ENCODE peak calls at places on chromosomes 5 and 9, in six cellular contexts. T is K562, E is SK-N-SH, F is H1, Y is HepG2, G is GM12878. W is an unnamed sample.

GRCh38 chr5:139738193-139738592 is 57.4 kb upstream of the PSD2 start:
- DNase-seq in T (no peak), E (no peak), F (no peak), Y (no peak), G (no peak), W (no peak)

GRCh38 chr9:106892632-106893031 is 29.7 kb downstream of the ZNF462 start:
- DNase-seq in T (no peak), E (peak; percentile 48), F (peak; percentile 83), Y (peak; percentile 23), G (no peak), W (no peak)

GRCh38 chr9:100474082-100474949 is 1.4 kb downstream of the TMEFF1 start:
- DNase-seq in T (no peak), E (peak; percentile 42), F (no peak), Y (no peak), G (no peak), W (no peak)

GRCh38 chr9:27204578-27204977 is 92.4 kb downstream of the EQTN start:
- DNase-seq in T (no peak), E (no peak), F (no peak), Y (no peak), G (no peak), W (no peak)

GRCh38 chr9:98181746-98182068 is 10.7 kb downstream of the CORO2A start:
- DNase-seq in T (no peak), E (no peak), F (no peak), Y (no peak), G (no peak), W (no peak)

GRCh38 chr5:53438486-53439472 is 41.6 kb upstream of the FST start:
- DNase-seq in T (no peak), E (no peak), F (no peak), Y (no peak), G (no peak), W (no peak)

GRCh38 chr9:82124090-82124489 is 135.5 kb downstream of the SPATA31D1 start:
- DNase-seq in T (no peak), E (no peak), F (no peak), Y (no peak), G (no peak), W (no peak)

GRCh38 chr9:68750179-68750685 is 45.2 kb downstream of the PIP5K1B start:
- DNase-seq in T (no peak), E (no peak), F (no peak), Y (no peak), G (no peak), W (no peak)

GRCh38 chr9:6564868-6565267 is 80.7 kb downstream of the GLDC start:
- DNase-seq in T (no peak), E (no peak), F (no peak), Y (no peak), G (no peak), W (no peak)

GRCh38 chr5:88143693-88144218 is 124.9 kb downstream of the TMEM161B start:
- DNase-seq in T (no peak), E (no peak), F (no peak), Y (no peak), G (no peak), W (no peak)

GRCh38 chr9:5920860-5921328 is 30.2 kb downstream of the MLANA start:
- DNase-seq in T (no peak), E (no peak), F (no peak), Y (no peak), G (peak; percentile 66), W (no peak)

GRCh38 chr5:86997501-86997900 is 270.2 kb upstream of the RASA1 start:
- DNase-seq in T (no peak), E (no peak), F (no peak), Y (no peak), G (no peak), W (no peak)

GRCh38 chr5:159451197-159452052 is 121.1 kb upstream of the IL12B start:
- DNase-seq in T (no peak), E (no peak), F (no peak), Y (no peak), G (no peak), W (no peak)

GRCh38 chr9:105053209-105053652 is 125.3 kb upstream of the ABCA1 start:
- DNase-seq in T (peak; percentile 7), E (no peak), F (no peak), Y (no peak), G (peak; percentile 15), W (peak; percentile 70)

GRCh38 chr5:160312139-160312959 is at the start of gene CCNJL:
- DNase-seq in T (peak; percentile 12), E (peak; percentile 100), F (no peak), Y (peak; percentile 52), G (no peak), W (no peak)

GRCh38 chr9:34279431-34279830 is 49.6 kb downstream of the KIF24 start:
- DNase-seq in T (no peak), E (peak; percentile 39), F (no peak), Y (no peak), G (no peak), W (no peak)

GRCh38 chr5:126428421-126428820 is 5.2 kb downstream of the GRAMD2B start:
- DNase-seq in T (no peak), E (no peak), F (no peak), Y (no peak), G (no peak), W (no peak)

GRCh38 chr5:133401731-133402347 is 210.5 kb downstream of the FSTL4 start:
- DNase-seq in T (no peak), E (no peak), F (no peak), Y (no peak), G (no peak), W (no peak)

GRCh38 chr5:141743652-141744333 is 61.8 kb upstream of the ARAP3 start:
- DNase-seq in T (no peak), E (peak; percentile 60), F (no peak), Y (no peak), G (no peak), W (no peak)

GRCh38 chr5:153555420-153556114 is 65.1 kb downstream of the GRIA1 start:
- DNase-seq in T (no peak), E (no peak), F (no peak), Y (no peak), G (no peak), W (no peak)

GRCh38 chr9:26054600-26055516 is 376.6 kb upstream of the TUSC1 start:
- DNase-seq in T (no peak), E (no peak), F (no peak), Y (no peak), G (no peak), W (no peak)

GRCh38 chr5:102314328-102314727 is 18.2 kb upstream of the SLCO4C1 start:
- DNase-seq in T (no peak), E (no peak), F (no peak), Y (no peak), G (no peak), W (no peak)

GRCh38 chr9:7545766-7546165 is 253.8 kb downstream of the DMAC1 start:
- DNase-seq in T (no peak), E (no peak), F (no peak), Y (no peak), G (no peak), W (no peak)

GRCh38 chr5:116600876-116601275 is 26.3 kb upstream of the SEMA6A start:
- DNase-seq in T (no peak), E (no peak), F (no peak), Y (no peak), G (no peak), W (no peak)

GRCh38 chr5:132825824-132826391 is 4.5 kb downstream of the SHROOM1 start:
- DNase-seq in T (no peak), E (no peak), F (no peak), Y (no peak), G (no peak), W (no peak)

GRCh38 chr5:113112435-113112834 is 135.8 kb downstream of the DCP2 start:
- DNase-seq in T (no peak), E (no peak), F (no peak), Y (no peak), G (no peak), W (no peak)

GRCh38 chr5:42005561-42006153 is 80.6 kb downstream of the FBXO4 start:
- DNase-seq in T (peak; percentile 20), E (peak; percentile 23), F (no peak), Y (peak; percentile 6), G (no peak), W (no peak)

GRCh38 chr9:97237311-97237786 is 70.1 kb upstream of the CCDC180 start:
- DNase-seq in T (peak; percentile 61), E (no peak), F (no peak), Y (peak; percentile 20), G (no peak), W (no peak)

GRCh38 chr5:79621056-79621455 is 8.8 kb downstream of the TENT2 start:
- DNase-seq in T (no peak), E (no peak), F (no peak), Y (no peak), G (no peak), W (no peak)
- TF ChIP-seq GABPA in T (no peak), E (no peak), F (no peak), Y (no peak), G (no peak), W (no peak)

GRCh38 chr9:35552376-35552775 is 52.7 kb upstream of the TESK1 start:
- DNase-seq in T (no peak), E (no peak), F (no peak), Y (no peak), G (no peak), W (no peak)

GRCh38 chr9:35552837-35553236 is 52.2 kb upstream of the TESK1 start:
- DNase-seq in T (no peak), E (no peak), F (no peak), Y (no peak), G (no peak), W (no peak)

GRCh38 chr9:35555881-35556280 is 49.2 kb upstream of the TESK1 start:
- DNase-seq in T (no peak), E (no peak), F (no peak), Y (no peak), G (no peak), W (no peak)

GRCh38 chr9:35555246-35555701 is 49.8 kb upstream of the TESK1 start:
- DNase-seq in T (no peak), E (no peak), F (no peak), Y (no peak), G (no peak), W (no peak)

GRCh38 chr9:35553670-35554543 is 51.2 kb upstream of the TESK1 start:
- DNase-seq in T (peak; percentile 70), E (peak; percentile 84), F (no peak), Y (peak; percentile 63), G (peak; percentile 8), W (peak; percentile 79)
- TF ChIP-seq GABPA in T (no peak), E (no peak), F (no peak), Y (no peak), G (no peak), W (no peak)

GRCh38 chr9:129131300-129132145 is 20.3 kb downstream of the PTPA start:
- DNase-seq in T (peak; percentile 83), E (peak; percentile 91), F (no peak), Y (peak; percentile 43), G (no peak), W (peak; percentile 78)
- TF ChIP-seq GABPA in T (no peak), E (no peak), F (no peak), Y (no peak), G (no peak), W (no peak)

DNA sequence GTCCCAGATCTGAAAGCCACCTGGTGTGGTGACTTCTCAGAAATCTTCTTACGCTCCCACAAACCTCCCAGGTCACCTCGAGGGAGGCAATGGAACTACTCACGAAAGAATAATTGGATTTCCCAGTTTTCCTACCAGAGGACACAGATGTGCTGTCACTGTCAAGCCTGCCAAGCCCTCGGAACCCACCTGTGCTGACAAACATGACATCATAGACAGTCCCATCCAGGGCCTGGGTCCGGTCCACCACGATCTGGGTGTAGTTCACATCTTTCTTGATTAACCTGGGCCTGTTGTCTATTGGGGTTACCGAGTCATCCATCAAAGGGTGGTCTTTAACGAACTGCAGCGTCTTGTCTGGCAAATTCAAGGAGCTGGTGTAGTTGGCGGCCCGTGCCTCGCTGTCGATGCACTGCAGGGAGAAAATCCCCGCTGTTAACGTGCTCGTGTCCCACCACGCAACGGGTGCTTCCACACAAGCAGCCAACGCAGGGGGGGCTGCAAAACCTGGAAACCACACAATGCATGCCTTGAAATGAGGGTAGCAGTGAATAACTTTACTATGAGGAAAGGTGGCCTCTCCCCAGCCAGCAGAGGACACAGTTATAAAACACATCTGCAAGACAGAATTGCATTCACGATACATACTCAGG is 69.0 kb downstream of the SECISBP2 start:
- DNase-seq in T (no peak), E (no peak), F (no peak), Y (no peak), G (no peak), W (no peak)
- TF ChIP-seq GABPA in T (no peak), E (no peak), F (no peak), Y (no peak), G (no peak), W (no peak)

W was measured in HL-60.